ENCODE peak calls at places on chromosomes 2 and 18, in eight cellular contexts. W is GM23338, C is HCT116, D is Panc1, Y is GM12878, F is HepG2, L is K562, Q is SK-N-SH. A is an unnamed sample.
A peak's percentile ranks its signal among the peaks of the same experiment; 100 is the strongest.

GRCh38 chr2:74385396-74385795 is 5.3 kb upstream of the DCTN1 start:
- DNase-seq in W (peak; percentile 18), C (no peak), D (no peak), Y (no peak), F (no peak), L (no peak), Q (no peak), A (peak; percentile 9)

GRCh38 chr2:9206991-9207640 is 504 bp downstream of the ASAP2 start:
- DNase-seq in W (peak; percentile 56), C (no peak), D (no peak), Y (no peak), F (no peak), L (peak; percentile 37), Q (peak; percentile 82), A (no peak)

GRCh38 chr2:107392241-107392704 is 434.4 kb upstream of the RGPD4 start:
- DNase-seq in W (no peak), C (no peak), D (no peak), Y (no peak), F (no peak), L (no peak), Q (no peak), A (no peak)

GRCh38 chr2:25349397-25349796 is 7.7 kb upstream of the DNMT3A start:
- DNase-seq in W (no peak), C (no peak), D (no peak), Y (no peak), F (no peak), L (no peak), Q (no peak), A (no peak)

GRCh38 chr2:199869653-199870052 is 18.7 kb upstream of the FTCDNL1 start:
- DNase-seq in W (peak; percentile 40), C (no peak), D (no peak), Y (no peak), F (no peak), L (no peak), Q (no peak), A (no peak)

GRCh38 chr2:203870481-203870880 is 2.9 kb downstream of the CTLA4 start:
- DNase-seq in W (no peak), C (no peak), D (no peak), Y (no peak), F (no peak), L (no peak), Q (no peak), A (no peak)

GRCh38 chr2:241033994-241034393 is 35.6 kb downstream of the SNED1 start:
- DNase-seq in W (no peak), C (no peak), D (no peak), Y (no peak), F (no peak), L (no peak), Q (no peak), A (no peak)

GRCh38 chr2:54330226-54331094 is 74.4 kb upstream of the TSPYL6 start:
- DNase-seq in W (peak; percentile 98), C (peak; percentile 88), D (peak; percentile 83), Y (peak; percentile 42), F (peak; percentile 95), L (peak; percentile 98), Q (peak; percentile 97), A (peak; percentile 68)

GRCh38 chr2:176133366-176133765 is 3.9 kb downstream of the HOXD8 start:
- DNase-seq in W (no peak), C (no peak), D (no peak), Y (no peak), F (no peak), L (no peak), Q (no peak), A (no peak)

GRCh38 chr2:9291331-9291730 is 84.7 kb downstream of the ASAP2 start:
- DNase-seq in W (no peak), C (no peak), D (no peak), Y (no peak), F (no peak), L (no peak), Q (no peak), A (no peak)

GRCh38 chr2:46392561-46393351 is 86.6 kb upstream of the TMEM247 start:
- DNase-seq in W (no peak), C (no peak), D (no peak), Y (no peak), F (no peak), L (no peak), Q (no peak), A (no peak)

GRCh38 chr2:75523313-75524275 is 37.1 kb downstream of the EVA1A start:
- DNase-seq in W (no peak), C (peak; percentile 78), D (no peak), Y (peak; percentile 44), F (peak; percentile 100), L (no peak), Q (no peak), A (no peak)

GRCh38 chr2:55045685-55046221 is 4.5 kb downstream of the RTN4 start:
- DNase-seq in W (no peak), C (no peak), D (no peak), Y (no peak), F (peak; percentile 25), L (no peak), Q (no peak), A (no peak)

GRCh38 chr2:84481702-84482101 is 22.6 kb upstream of the SUCLG1 start:
- DNase-seq in W (no peak), C (no peak), D (no peak), Y (no peak), F (no peak), L (no peak), Q (no peak), A (no peak)

GRCh38 chr2:53654364-53654763 is 113.2 kb upstream of the CHAC2 start:
- DNase-seq in W (no peak), C (no peak), D (no peak), Y (no peak), F (no peak), L (no peak), Q (no peak), A (no peak)

GRCh38 chr2:129376404-129377077 is 602.9 kb upstream of the RAB6C start:
- DNase-seq in W (peak; percentile 5), C (no peak), D (no peak), Y (no peak), F (no peak), L (no peak), Q (no peak), A (no peak)

GRCh38 chr18:8766576-8767253 is 61.4 kb downstream of the MTCL1 start:
- DNase-seq in W (no peak), C (no peak), D (no peak), Y (no peak), F (no peak), L (no peak), Q (peak; percentile 70), A (no peak)

GRCh38 chr18:13003466-13003896 is 12.3 kb downstream of the CEP192 start:
- DNase-seq in W (peak; percentile 94), C (peak; percentile 78), D (no peak), Y (no peak), F (peak; percentile 47), L (peak; percentile 44), Q (peak; percentile 40), A (peak; percentile 75)

GRCh38 chr2:9593936-9594335 is 36.9 kb downstream of the YWHAQ start:
- DNase-seq in W (no peak), C (no peak), D (no peak), Y (no peak), F (no peak), L (no peak), Q (no peak), A (no peak)

GRCh38 chr18:14085770-14086458 is 46.3 kb downstream of the ZNF519 start:
- DNase-seq in W (no peak), C (no peak), D (no peak), Y (no peak), F (no peak), L (no peak), Q (no peak), A (no peak)

GRCh38 chr2:9297807-9298206 is 91.2 kb downstream of the ASAP2 start:
- DNase-seq in W (no peak), C (no peak), D (no peak), Y (no peak), F (no peak), L (no peak), Q (no peak), A (no peak)

GRCh38 chr18:76345901-76346300 is 149.1 kb downstream of the ZNF516 start:
- DNase-seq in W (no peak), C (no peak), D (no peak), Y (no peak), F (no peak), L (no peak), Q (no peak), A (no peak)
- H3K4me3 ChIP-seq in W (no peak overlapping the region), C (no peak overlapping the region), D (no peak overlapping the region), Y (no peak overlapping the region), F (no peak overlapping the region), L (no peak overlapping the region), Q (no peak overlapping the region), A (no peak overlapping the region)

GRCh38 chr2:85751300-85751575 is 2.6 kb upstream of the ATOH8 start:
- DNase-seq in W (no peak), C (no peak), D (no peak), Y (no peak), F (no peak), L (no peak), Q (no peak), A (no peak)

GRCh38 chr2:85748039-85748438 is 5.8 kb upstream of the ATOH8 start:
- DNase-seq in W (no peak), C (no peak), D (no peak), Y (peak; percentile 52), F (no peak), L (no peak), Q (no peak), A (no peak)

GRCh38 chr2:85750509-85751299 is 3.1 kb upstream of the ATOH8 start:
- DNase-seq in W (peak; percentile 82), C (peak; percentile 47), D (no peak), Y (no peak), F (peak; percentile 70), L (peak; percentile 56), Q (peak; percentile 82), A (peak; percentile 84)

GRCh38 chr2:85747441-85747840 is 6.3 kb upstream of the ATOH8 start:
- DNase-seq in W (no peak), C (no peak), D (no peak), Y (no peak), F (no peak), L (no peak), Q (no peak), A (no peak)

GRCh38 chr2:85748948-85749875 is 4.6 kb upstream of the ATOH8 start:
- DNase-seq in W (no peak), C (no peak), D (no peak), Y (no peak), F (no peak), L (no peak), Q (no peak), A (no peak)
- H3K27me3 ChIP-seq in W (peaks cover 41% of the 10 kb centered on the region), C (peaks cover 42% of the 10 kb centered on the region), D (no peaks in the 10 kb centered on the region), Y (peaks cover 24% of the 10 kb centered on the region), F (peaks cover 42% of the 10 kb centered on the region), L (peaks cover 57% of the 10 kb centered on the region), Q (no peaks in the 10 kb centered on the region), A (peaks cover 26% of the 10 kb centered on the region)

DNA sequence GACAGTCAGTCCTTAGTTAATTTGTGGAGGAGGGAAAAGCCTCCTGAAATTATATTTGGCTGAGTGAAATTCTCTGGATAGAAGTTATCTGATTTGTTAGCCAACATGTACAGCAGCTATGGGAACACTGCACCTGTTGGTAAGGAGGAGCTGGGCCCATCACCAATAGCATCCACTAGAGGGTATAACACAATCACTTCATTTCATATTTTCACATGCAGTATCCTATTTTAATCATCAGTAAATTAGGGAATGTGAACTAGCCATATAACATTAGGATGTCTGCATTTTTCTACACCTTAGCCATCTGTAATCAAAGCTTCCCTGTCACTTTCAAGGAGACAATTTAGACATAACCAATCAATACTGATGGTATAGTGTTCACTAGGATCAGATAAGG is 818.4 kb upstream of the CDH2 start:
- DNase-seq in W (no peak), C (peak; percentile 0), D (no peak), Y (no peak), F (no peak), L (no peak), Q (peak; percentile 7), A (no peak)
- TF ChIP-seq REST in W (no peak), C (no peak), D (no peak), Y (no peak), F (no peak), L (no peak), Q (no peak), A (no peak)

GRCh38 chr2:230695551-230695950 is 17.1 kb upstream of the CAB39 start:
- DNase-seq in W (no peak), C (no peak), D (no peak), Y (no peak), F (no peak), L (no peak), Q (no peak), A (no peak)
- H3K4me3 ChIP-seq in W (no peak overlapping the region), C (no peak overlapping the region), D (no peak overlapping the region), Y (no peak overlapping the region), F (no peak overlapping the region), L (no peak overlapping the region), Q (no peak overlapping the region), A (no peak overlapping the region)

A was measured in HL-60.